ENCODE peak calls at places on chromosomes 3 and 15, in seven cellular contexts. S is esophagus squamous epithelium, F is A549, P is IMR-90, U is right lobe of liver, D is upper lobe of left lung, X is body of pancreas. Y is an unnamed sample.

GRCh38 chr3:64223809-64224570 is 1.3 kb downstream of the PRICKLE2 start:
- DNase-seq in U (no peak), P (peak; percentile 62), D (no peak), S (no peak), X (no peak), F (peak; percentile 68), Y (no peak)

GRCh38 chr3:53804697-53805462 is 41.3 kb downstream of the CHDH start:
- DNase-seq in X (no peak), U (no peak), D (no peak), P (peak; percentile 80), S (no peak), F (peak; percentile 46), Y (peak; percentile 53)

GRCh38 chr3:9732080-9732752 is 681 bp downstream of the BRPF1 start:
- DNase-seq in P (no peak), D (peak; percentile 47), S (no peak), F (no peak), X (peak; percentile 17), U (no peak), Y (no peak)

GRCh38 chr3:140176526-140176925 is 241.5 kb downstream of the CLSTN2 start:
- DNase-seq in S (no peak), F (no peak), X (no peak), P (no peak), D (no peak), U (no peak), Y (no peak)

GRCh38 chr15:37698679-37699078 is 235.8 kb upstream of the TMCO5A start:
- DNase-seq in X (no peak), D (no peak), U (no peak), F (peak; percentile 2), P (no peak), S (no peak), Y (no peak)

GRCh38 chr15:90497374-90497773 is 32.3 kb upstream of the CRTC3 start:
- DNase-seq in S (no peak), U (no peak), X (no peak), D (no peak), F (no peak), P (no peak), Y (no peak)

GRCh38 chr3:159624616-159625015 is 364.0 kb upstream of the IL12A start:
- DNase-seq in F (no peak), D (no peak), X (no peak), P (no peak), S (no peak), U (no peak), Y (no peak)

GRCh38 chr3:188567478-188568195 is 413.7 kb downstream of the LPP start:
- DNase-seq in F (no peak), P (peak; percentile 70), X (no peak), S (no peak), U (no peak), D (no peak), Y (no peak)

GRCh38 chr3:29503969-29504368 is 223.1 kb downstream of the RBMS3 start:
- DNase-seq in S (no peak), D (no peak), X (no peak), P (peak; percentile 14), U (peak; percentile 50), F (no peak), Y (no peak)

GRCh38 chr3:28349397-28350000 is 875 bp upstream of the AZI2 start:
- DNase-seq in X (no peak), P (peak; percentile 4), F (no peak), U (no peak), S (no peak), D (no peak), Y (no peak)

GRCh38 chr15:38726187-38726586 is 161.6 kb upstream of the RASGRP1 start:
- DNase-seq in D (no peak), P (no peak), F (no peak), X (no peak), S (no peak), U (no peak), Y (no peak)

GRCh38 chr3:184305577-184305976 is 6.5 kb downstream of the PSMD2 start:
- DNase-seq in S (no peak), D (no peak), P (peak; percentile 14), F (peak; percentile 40), X (no peak), U (no peak), Y (no peak)

GRCh38 chr3:55505776-55506175 is 18.7 kb upstream of the WNT5A start:
- DNase-seq in U (no peak), S (no peak), F (no peak), P (no peak), D (no peak), X (no peak), Y (no peak)

GRCh38 chr3:189337672-189338071 is 165.9 kb downstream of the TPRG1 start:
- DNase-seq in X (no peak), F (no peak), S (no peak), P (no peak), U (no peak), D (no peak), Y (no peak)

GRCh38 chr3:30720586-30721313 is 114.3 kb downstream of the TGFBR2 start:
- DNase-seq in F (peak; percentile 92), U (no peak), P (peak; percentile 95), S (no peak), X (no peak), D (no peak), Y (no peak)

GRCh38 chr15:44194397-44195150 is 497 bp downstream of the FRMD5 start:
- DNase-seq in U (no peak), D (peak; percentile 28), P (peak; percentile 85), S (no peak), X (peak; percentile 26), F (peak; percentile 48), Y (no peak)

GRCh38 chr3:124258057-124258500 is 266.2 kb upstream of the ROPN1 start:
- DNase-seq in S (no peak), P (peak; percentile 68), X (no peak), F (peak; percentile 23), U (no peak), D (no peak), Y (no peak)

GRCh38 chr15:47844437-47844836 is 127.1 kb downstream of the SEMA6D start:
- DNase-seq in D (no peak), X (no peak), P (no peak), U (no peak), F (no peak), S (no peak), Y (no peak)

GRCh38 chr3:108125151-108125540 is 34.3 kb upstream of the CD47 start:
- DNase-seq in S (no peak), P (no peak), U (no peak), D (no peak), X (no peak), F (no peak), Y (no peak)

GRCh38 chr3:108124337-108125150 is 33.7 kb upstream of the CD47 start:
- DNase-seq in F (no peak), U (no peak), S (no peak), X (no peak), P (no peak), D (no peak), Y (no peak)

GRCh38 chr3:108127301-108127988 is 36.6 kb upstream of the CD47 start:
- DNase-seq in X (no peak), D (no peak), F (no peak), P (no peak), S (no peak), U (no peak), Y (no peak)

GRCh38 chr3:108126348-108126747 is 35.5 kb upstream of the CD47 start:
- DNase-seq in F (no peak), P (no peak), X (no peak), D (no peak), U (no peak), S (no peak), Y (no peak)

GRCh38 chr3:108125550-108126071 is 34.8 kb upstream of the CD47 start:
- DNase-seq in U (no peak), S (peak; percentile 11), F (no peak), X (no peak), P (no peak), D (no peak), Y (no peak)
- TF ChIP-seq POLR2A in U (no peak), S (no peak), F (no peak), X (no peak), P (no peak), D (no peak), Y (no peak)

DNA sequence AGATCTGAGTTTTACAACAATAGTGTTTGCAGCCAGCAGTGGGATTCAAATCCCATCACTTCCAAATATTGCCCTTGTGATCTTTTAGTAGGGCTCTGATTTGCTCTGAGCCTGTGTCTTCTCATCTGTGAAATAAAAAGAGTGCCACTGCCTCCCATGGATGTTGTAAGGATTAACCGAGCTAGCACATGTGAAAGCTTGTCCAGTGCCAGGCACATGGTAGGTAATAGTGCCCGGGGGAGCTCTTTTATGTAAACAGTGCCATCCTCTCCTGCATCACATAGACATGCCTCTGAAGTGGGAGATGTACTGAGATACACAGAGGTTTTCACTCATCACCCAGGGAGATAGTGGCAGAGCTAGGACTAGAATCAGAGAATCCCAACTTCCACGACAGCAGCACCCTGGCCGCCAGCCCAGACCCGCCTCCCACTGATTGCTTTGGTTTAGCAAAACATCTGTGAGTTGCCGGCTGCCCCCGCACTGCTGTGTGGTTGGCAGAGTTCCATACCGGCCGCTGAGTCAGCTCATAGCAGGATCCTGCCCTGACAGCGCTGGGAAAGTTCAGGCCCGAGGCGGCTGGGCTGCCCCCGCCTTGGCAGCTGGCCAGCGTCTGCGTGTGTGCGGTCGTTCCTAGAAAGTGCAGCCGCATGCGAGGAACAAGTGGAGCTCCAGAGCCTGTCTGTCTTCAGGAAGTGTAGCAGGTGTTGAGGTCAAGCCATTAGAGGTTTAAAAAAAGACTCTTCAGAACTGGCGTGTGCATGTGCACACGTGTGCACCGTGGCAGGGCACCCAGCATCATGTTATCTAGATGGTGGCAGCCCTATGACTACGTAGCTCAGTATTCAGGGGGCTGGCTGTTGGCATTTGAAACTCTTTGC is 5.0 kb downstream of the ARID3B start:
- DNase-seq in D (peak; percentile 95), F (peak; percentile 87), P (peak; percentile 100), U (peak; percentile 99), S (peak; percentile 47), X (peak; percentile 99), Y (peak; percentile 96)
- H3K27ac ChIP-seq in D (no peak overlapping the region), F (no peak overlapping the region), P (no peak overlapping the region), U (no peak overlapping the region), S (no peak overlapping the region), X (peak overlapping the region; percentile 29), Y (no peak overlapping the region)

GRCh38 chr15:25087137-25087536 is 132.3 kb downstream of the SNRPN start:
- DNase-seq in P (no peak), D (no peak), X (no peak), F (no peak), S (no peak), U (peak; percentile 28), Y (peak; percentile 47)

GRCh38 chr15:25088261-25088790 is 133.5 kb downstream of the SNRPN start:
- DNase-seq in F (no peak), U (peak; percentile 14), P (no peak), X (no peak), D (no peak), S (no peak), Y (no peak)

GRCh38 chr15:25091421-25092158 is 136.8 kb downstream of the SNRPN start:
- DNase-seq in D (no peak), S (no peak), X (no peak), U (peak; percentile 7), F (no peak), P (no peak), Y (no peak)

GRCh38 chr15:25090073-25090733 is 135.4 kb downstream of the SNRPN start:
- DNase-seq in D (no peak), S (no peak), U (peak; percentile 9), P (no peak), F (no peak), X (no peak), Y (peak; percentile 15)

GRCh38 chr15:25089577-25089976 is 134.8 kb downstream of the SNRPN start:
- DNase-seq in D (no peak), U (peak; percentile 4), X (no peak), P (no peak), F (no peak), S (no peak), Y (peak; percentile 37)
- H3K9me3 ChIP-seq in D (peaks cover 77% of the 10 kb centered on the region), U (no peaks in the 10 kb centered on the region), X (no peaks in the 10 kb centered on the region), P (peaks cover 68% of the 10 kb centered on the region), F (peaks cover 2% of the 10 kb centered on the region), S (peaks cover 85% of the 10 kb centered on the region), Y (peaks cover 55% of the 10 kb centered on the region)

GRCh38 chr3:44988073-44988472 is 12.0 kb downstream of the EXOSC7 start:
- DNase-seq in P (no peak), S (no peak), U (no peak), D (no peak), X (no peak), F (no peak), Y (no peak)
- TF ChIP-seq POLR2A in P (no peak), S (no peak), U (no peak), D (no peak), X (no peak), F (no peak), Y (no peak)

Y was measured in suprapubic skin.